ENCODE peak calls at places on chromosome 7, in eight cellular contexts. A is stomach, H is IMR-90, R is tibial nerve, J is heart left ventricle, Y is breast epithelium, N is right lobe of liver, B is ovary. I is an unnamed sample.
A peak's percentile ranks its signal among the peaks of the same experiment; 100 is the strongest.

GRCh38 chr7:21355406-21355874 is 72.4 kb upstream of the SP4 start:
- DNase-seq in R (no peak), N (no peak), Y (no peak), A (no peak), H (no peak), B (no peak), J (no peak), I (no peak)

GRCh38 chr7:2440608-2441245 is 35.5 kb downstream of the GRIFIN start:
- DNase-seq in B (no peak), N (no peak), A (peak; percentile 65), J (no peak), Y (no peak), R (no peak), H (no peak), I (no peak)

GRCh38 chr7:100773491-100773890 is 40.1 kb downstream of the ZAN start:
- DNase-seq in R (no peak), B (no peak), Y (no peak), J (no peak), N (no peak), A (no peak), H (no peak), I (no peak)

GRCh38 chr7:150934045-150934766 is 43.9 kb downstream of the KCNH2 start:
- DNase-seq in R (no peak), B (no peak), J (no peak), N (no peak), A (no peak), Y (no peak), H (no peak), I (peak; percentile 62)

GRCh38 chr7:46054290-46054689 is 133.2 kb upstream of the IGFBP3 start:
- DNase-seq in J (peak; percentile 43), N (no peak), A (no peak), R (no peak), H (no peak), B (no peak), Y (no peak), I (no peak)

GRCh38 chr7:75039709-75040108 is 33.9 kb downstream of the RCC1L start:
- DNase-seq in A (no peak), B (no peak), R (no peak), N (no peak), Y (no peak), J (no peak), H (no peak), I (no peak)

GRCh38 chr7:99573257-99573656 is 14.8 kb downstream of the ZNF655 start:
- DNase-seq in A (no peak), B (no peak), N (no peak), R (no peak), Y (no peak), J (no peak), H (no peak), I (no peak)

GRCh38 chr7:113404245-113404644 is 285.9 kb upstream of the SMIM30 start:
- DNase-seq in R (no peak), N (no peak), Y (no peak), B (no peak), H (no peak), A (no peak), J (no peak), I (no peak)

GRCh38 chr7:132419538-132419937 is 156.7 kb downstream of the PLXNA4 start:
- DNase-seq in H (no peak), N (no peak), J (no peak), A (no peak), B (no peak), Y (no peak), R (no peak), I (no peak)

GRCh38 chr7:79176859-79177477 is 276.5 kb downstream of the MAGI2 start:
- DNase-seq in R (peak; percentile 18), J (no peak), Y (no peak), B (no peak), N (no peak), A (no peak), H (peak; percentile 68), I (no peak)

GRCh38 chr7:12294701-12295100 is 83.6 kb downstream of the TMEM106B start:
- DNase-seq in B (no peak), J (no peak), N (no peak), Y (no peak), H (no peak), R (no peak), A (no peak), I (no peak)

GRCh38 chr7:5528071-5528814 is 104.6 kb upstream of the TNRC18 start:
- DNase-seq in B (peak; percentile 48), H (peak; percentile 36), N (peak; percentile 41), J (peak; percentile 58), R (peak; percentile 35), A (peak; percentile 58), Y (no peak), I (peak; percentile 75)

GRCh38 chr7:105298439-105298894 is 90.3 kb downstream of the SRPK2 start:
- DNase-seq in R (no peak), A (no peak), B (no peak), J (no peak), Y (no peak), N (no peak), H (no peak), I (no peak)

GRCh38 chr7:138204285-138204988 is 128.2 kb downstream of the AKR1D1 start:
- DNase-seq in R (no peak), A (no peak), Y (no peak), J (no peak), B (no peak), N (no peak), H (no peak), I (no peak)

GRCh38 chr7:47488205-47488968 is 93.5 kb downstream of the TNS3 start:
- DNase-seq in J (no peak), B (no peak), N (no peak), R (no peak), A (no peak), Y (no peak), H (peak; percentile 65), I (no peak)

GRCh38 chr7:1081931-1082401 is 5.9 kb upstream of the GPER1 start:
- DNase-seq in R (no peak), H (peak; percentile 89), A (no peak), J (no peak), Y (no peak), B (no peak), N (no peak), I (no peak)

GRCh38 chr7:30910369-30911073 is 1.1 kb upstream of the AQP1 start:
- DNase-seq in B (no peak), N (no peak), J (no peak), Y (no peak), H (no peak), R (no peak), A (no peak), I (no peak)
- H3K4me3 ChIP-seq in B (no peak overlapping the region), N (no peak overlapping the region), J (no peak overlapping the region), Y (no peak overlapping the region), H (no peak overlapping the region), R (no peak overlapping the region), A (no peak overlapping the region), I (no peak overlapping the region)

DNA sequence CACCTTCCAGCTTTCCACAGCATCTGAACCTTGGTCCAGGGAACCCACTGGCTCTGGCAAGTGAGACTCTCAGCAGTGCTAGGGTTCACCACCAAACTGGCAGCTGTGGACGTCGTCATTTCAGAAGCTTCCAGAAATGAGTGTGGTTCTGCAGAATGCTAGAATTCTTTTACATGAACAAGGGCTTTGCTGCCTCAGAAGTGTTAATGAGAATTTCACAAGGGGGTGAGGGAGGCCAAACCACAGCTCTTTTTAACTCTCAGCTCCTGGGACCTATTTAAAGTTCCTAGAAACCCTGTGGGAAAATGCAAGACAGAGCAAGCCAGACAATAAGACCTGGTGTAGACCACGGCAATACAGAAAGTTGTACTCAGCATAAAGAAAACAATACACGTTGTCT is 129.3 kb upstream of the BET1 start:
- DNase-seq in B (peak; percentile 8), Y (no peak), R (no peak), H (no peak), N (no peak), A (no peak), J (no peak), I (no peak)
- TF ChIP-seq POLR2A in B (no peak), Y (no peak), R (no peak), H (no peak), N (no peak), A (no peak), J (no peak), I (no peak)

GRCh38 chr7:49635800-49636199 is 137.6 kb upstream of the VWC2 start:
- DNase-seq in B (no peak), H (no peak), N (no peak), R (no peak), Y (no peak), A (no peak), J (no peak), I (no peak)
- TF ChIP-seq CTCF in B (no peak), H (no peak), N (no peak), R (no peak), Y (no peak), A (no peak), J (peak; percentile 18), I (no peak)

DNA sequence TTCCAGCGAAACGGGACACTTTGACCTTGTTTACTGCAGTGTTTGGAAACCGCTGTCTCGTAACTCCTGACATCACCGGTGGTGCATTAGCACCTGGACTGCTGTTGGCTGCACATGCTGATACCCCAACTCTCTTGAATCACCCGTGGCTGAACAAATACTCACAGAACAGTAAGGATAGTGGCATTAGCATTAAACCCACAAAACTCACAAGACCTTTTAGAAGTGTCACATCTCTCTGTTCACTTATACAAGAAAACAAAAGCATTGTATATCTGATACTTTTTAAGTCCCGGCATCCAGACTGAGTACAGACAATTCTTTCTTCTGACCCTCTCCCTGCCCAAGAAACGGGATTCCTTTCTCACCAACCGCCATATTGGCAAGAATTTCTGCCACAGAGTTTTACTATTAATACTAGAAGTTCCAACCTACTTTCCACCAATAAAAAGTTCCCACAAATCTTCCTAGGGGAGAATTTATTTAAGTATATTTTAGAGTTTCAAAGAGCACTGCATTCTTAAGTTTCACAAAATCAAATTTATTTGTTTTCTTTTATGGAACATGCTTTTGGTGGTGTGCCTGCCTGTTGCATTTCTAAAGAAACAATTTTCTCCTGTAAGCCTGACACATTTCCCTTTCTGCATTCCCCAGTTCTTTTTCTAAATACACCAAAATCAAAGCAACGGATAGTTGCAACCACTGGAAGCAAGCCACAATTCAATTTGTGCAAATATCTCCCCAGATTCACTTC is 208.4 kb upstream of the KLF14 start:
- DNase-seq in H (peak; percentile 86), Y (no peak), B (peak; percentile 59), N (peak; percentile 62), R (peak; percentile 76), A (peak; percentile 48), J (no peak), I (no peak)
- H3K4me3 ChIP-seq in H (peak overlapping the region; percentile 5), Y (peak overlapping the region; percentile 65), B (peak overlapping the region; percentile 51), N (peak overlapping the region; percentile 60), R (no peak overlapping the region), A (peak overlapping the region; percentile 34), J (peak overlapping the region; percentile 34), I (peak overlapping the region; percentile 41)

I was measured in suprapubic skin.